ENCODE peak calls at places on chromosome 12, in eight cellular contexts. A, T, G, P, L, B, N and S are unnamed samples.

GRCh38 chr12:124517260-124518050 is 50.0 kb downstream of the NCOR2 start:
- DNase-seq in T (no peak), N (no peak), P (peak; percentile 59), A (no peak), L (peak; percentile 76), B (peak; percentile 57), G (no peak), S (peak; percentile 66)

GRCh38 chr12:28963554-28963953 is 185.5 kb upstream of the FAR2 start:
- DNase-seq in N (no peak), A (peak; percentile 29), T (peak; percentile 64), G (no peak), P (no peak), L (no peak), B (no peak), S (no peak)

GRCh38 chr12:13278249-13278787 is 81.8 kb downstream of the EMP1 start:
- DNase-seq in P (peak; percentile 82), A (peak; percentile 67), G (peak; percentile 78), N (peak; percentile 66), L (peak; percentile 76), B (peak; percentile 67), T (peak; percentile 83), S (peak; percentile 87)

GRCh38 chr12:132200800-132201199 is 56.5 kb downstream of the NOC4L start:
- DNase-seq in A (no peak), P (no peak), B (no peak), N (no peak), T (no peak), L (no peak), G (no peak), S (no peak)

GRCh38 chr12:2289525-2289924 is 236.7 kb downstream of the CACNA1C start:
- DNase-seq in G (no peak), B (no peak), P (no peak), N (no peak), A (no peak), L (no peak), T (no peak), S (no peak)

GRCh38 chr12:43208627-43209026 is 343.4 kb downstream of the ADAMTS20 start:
- DNase-seq in G (no peak), A (no peak), N (no peak), L (no peak), P (no peak), T (no peak), B (peak; percentile 12), S (no peak)

GRCh38 chr12:47222592-47222959 is 142.8 kb upstream of the AMIGO2 start:
- DNase-seq in B (no peak), A (no peak), G (no peak), N (no peak), T (peak; percentile 20), L (no peak), P (no peak), S (no peak)

GRCh38 chr12:95390192-95390591 is 83.8 kb upstream of the METAP2 start:
- DNase-seq in N (no peak), T (no peak), A (no peak), B (no peak), P (no peak), G (no peak), L (no peak), S (no peak)

GRCh38 chr12:59626382-59626781 is 30.6 kb downstream of the SLC16A7 start:
- DNase-seq in A (no peak), L (no peak), G (no peak), N (no peak), P (no peak), B (no peak), T (no peak), S (no peak)

GRCh38 chr12:23949212-23950010 is at the start of gene SOX5:
- DNase-seq in B (peak; percentile 11), G (no peak), N (no peak), P (no peak), T (peak; percentile 63), L (peak; percentile 21), A (peak; percentile 61), S (peak; percentile 69)

GRCh38 chr12:120093336-120093591 is 23.3 kb downstream of the RAB35 start:
- DNase-seq in L (peak; percentile 22), P (no peak), A (no peak), B (no peak), G (no peak), T (no peak), N (no peak), S (no peak)

GRCh38 chr12:72282721-72283120 is 10.6 kb downstream of the TRHDE start:
- DNase-seq in N (no peak), G (no peak), A (no peak), T (peak; percentile 48), L (no peak), P (no peak), B (no peak), S (peak; percentile 13)

GRCh38 chr12:1309610-1310009 is 284.8 kb downstream of the FBXL14 start:
- DNase-seq in B (no peak), G (no peak), N (no peak), P (no peak), T (no peak), A (no peak), L (no peak), S (no peak)

GRCh38 chr12:54251667-54252284 is 28.1 kb downstream of the CBX5 start:
- DNase-seq in A (peak; percentile 37), T (peak; percentile 79), B (peak; percentile 34), G (no peak), N (peak; percentile 11), L (no peak), P (peak; percentile 69), S (peak; percentile 55)

GRCh38 chr12:22684526-22685118 is 59.7 kb downstream of the ETNK1 start:
- DNase-seq in A (peak; percentile 53), L (no peak), T (peak; percentile 69), P (no peak), G (no peak), B (no peak), N (no peak), S (peak; percentile 66)

GRCh38 chr12:108099778-108100177 is 29.3 kb upstream of the WSCD2 start:
- DNase-seq in G (no peak), A (no peak), N (no peak), T (no peak), L (no peak), P (no peak), B (no peak), S (no peak)

GRCh38 chr12:102811125-102811737 is 105.8 kb downstream of the PAH start:
- DNase-seq in N (peak; percentile 5), A (peak; percentile 62), T (peak; percentile 82), G (no peak), L (no peak), B (peak; percentile 47), P (peak; percentile 38), S (peak; percentile 59)

GRCh38 chr12:59023861-59024424 is 103.6 kb upstream of the LRIG3 start:
- DNase-seq in A (no peak), B (no peak), L (no peak), N (no peak), P (no peak), G (no peak), T (no peak), S (no peak)

GRCh38 chr12:21301-22189 is 45.0 kb upstream of the IQSEC3 start:
- DNase-seq in A (no peak), B (no peak), L (no peak), N (no peak), G (no peak), P (no peak), T (no peak), S (no peak)

GRCh38 chr12:64611430-64612286 is 1.4 kb downstream of the RASSF3 start:
- DNase-seq in G (peak; percentile 57), A (no peak), L (peak; percentile 67), N (peak; percentile 27), T (no peak), P (no peak), B (peak; percentile 11), S (peak; percentile 42)

GRCh38 chr12:115998119-115998633 is 279.3 kb downstream of the MED13L start:
- DNase-seq in L (no peak), B (no peak), A (peak; percentile 42), T (peak; percentile 73), P (peak; percentile 45), N (no peak), G (peak; percentile 61), S (peak; percentile 59)

GRCh38 chr12:2691001-2691339 is 103.8 kb upstream of the FKBP4 start:
- DNase-seq in T (peak; percentile 82), L (peak; percentile 56), N (peak; percentile 59), B (no peak), G (peak; percentile 77), A (no peak), P (no peak), S (peak; percentile 30)

DNA sequence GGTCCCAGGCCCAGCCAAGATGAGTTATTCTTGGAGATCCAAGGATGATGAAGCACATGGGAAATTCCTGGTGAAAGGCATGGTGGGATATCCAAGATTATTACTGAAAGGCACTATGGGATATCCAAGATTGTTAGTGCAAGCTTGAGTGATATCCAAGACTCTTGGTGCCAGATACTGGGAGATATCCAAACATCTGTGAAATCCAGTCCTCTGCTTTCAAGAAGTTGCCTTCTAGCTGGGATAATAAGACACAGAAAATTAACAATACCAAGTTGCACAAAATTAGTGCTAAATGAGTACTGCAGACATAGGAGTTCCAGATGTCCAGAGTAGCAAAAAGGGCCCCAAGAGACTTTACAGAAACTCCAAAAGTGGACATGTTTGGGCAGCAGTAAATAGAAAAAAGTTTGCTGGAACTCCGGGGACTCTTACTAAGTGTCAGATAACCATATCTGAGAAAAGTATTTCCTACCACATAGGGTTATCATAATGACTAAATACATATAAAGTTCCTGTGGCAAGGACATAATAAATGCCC is 34.6 kb downstream of the PHLDA1 start:
- DNase-seq in L (no peak), T (no peak), G (no peak), N (no peak), P (no peak), A (no peak), B (no peak), S (no peak)
- H3K4me1 ChIP-seq in L (no peaks in the 10 kb centered on the region), T (peaks cover 23% of the 10 kb centered on the region), G (no peaks in the 10 kb centered on the region), N (no peaks in the 10 kb centered on the region), P (peaks cover 55% of the 10 kb centered on the region), A (peaks cover 49% of the 10 kb centered on the region), B (no peaks in the 10 kb centered on the region), S (peaks cover 10% of the 10 kb centered on the region)

GRCh38 chr12:123384994-123385376 is 1.1 kb downstream of the KMT5A start:
- DNase-seq in L (no peak), B (no peak), N (no peak), G (no peak), P (peak; percentile 60), A (no peak), T (peak; percentile 39), S (no peak)
- TF ChIP-seq CTCF in L (no peak), B (no peak), N (no peak), G (no peak), P (no peak), A (no peak), T (no peak), S (no peak)

DNA sequence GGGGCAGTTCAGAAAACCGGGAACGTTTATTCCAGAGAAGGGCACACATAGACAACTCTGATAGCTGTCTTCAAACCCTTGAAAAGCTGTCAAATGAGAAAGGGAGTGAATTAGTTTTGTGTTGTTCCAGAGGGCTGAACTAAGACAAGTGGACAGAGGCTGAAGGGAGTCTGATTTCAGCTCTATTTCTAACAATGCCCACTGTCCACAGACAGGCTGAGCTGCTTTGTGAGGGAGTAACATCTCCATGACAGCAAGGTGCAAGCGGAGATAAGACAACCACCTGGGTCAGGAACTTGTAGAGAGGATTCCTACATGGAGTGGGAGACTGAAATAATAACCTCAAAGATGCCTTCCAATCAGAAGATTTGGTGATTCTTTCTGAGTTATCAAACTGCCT is 25.6 kb upstream of the PARP11 start:
- DNase-seq in L (no peak), B (no peak), T (no peak), N (no peak), G (no peak), P (no peak), A (no peak), S (no peak)
- H3K4me1 ChIP-seq in L (no peaks in the 10 kb centered on the region), B (no peaks in the 10 kb centered on the region), T (no peaks in the 10 kb centered on the region), N (peaks cover 37% of the 10 kb centered on the region), G (no peaks in the 10 kb centered on the region), P (no peaks in the 10 kb centered on the region), A (peaks cover 42% of the 10 kb centered on the region), S (no peaks in the 10 kb centered on the region)

GRCh38 chr12:77996670-77997069 is 166.0 kb downstream of the NAV3 start:
- DNase-seq in A (no peak), L (no peak), G (no peak), N (no peak), T (no peak), B (no peak), P (no peak), S (no peak)
- TF ChIP-seq CTCF in A (no peak), L (no peak), G (no peak), N (no peak), T (no peak), B (no peak), P (no peak), S (no peak)